ENCODE peak calls at places on chromosomes 2 and 18, in six cellular contexts. C is right lobe of liver, R is foreskin fibroblast, A is cardiac fibroblast, Q is GM12865, L is endodermal cell. M is an unnamed sample.

GRCh38 chr2:209566250-209566649 is 142.4 kb downstream of the MAP2 start:
- DNase-seq in Q (no peak), A (no peak), R (no peak), C (no peak), L (no peak), M (no peak)

GRCh38 chr2:86142737-86143257 is 36.8 kb downstream of the PTCD3 start:
- DNase-seq in Q (no peak), A (no peak), C (no peak), L (no peak), R (no peak), M (no peak)

GRCh38 chr18:6661692-6662415 is 67.7 kb upstream of the ARHGAP28 start:
- DNase-seq in Q (no peak), L (no peak), C (no peak), A (no peak), R (no peak), M (peak)

GRCh38 chr2:146388757-146389156 is 1456.1 kb upstream of the ACVR2A start:
- DNase-seq in C (no peak), L (no peak), Q (no peak), R (no peak), A (peak), M (no peak)

GRCh38 chr2:144515694-144516416 is 4.1 kb downstream of the ZEB2 start:
- DNase-seq in A (peak), L (peak), C (peak), Q (no peak), R (no peak), M (no peak)

GRCh38 chr2:191625016-191625415 is 52.9 kb upstream of the NABP1 start:
- DNase-seq in Q (peak), A (peak), L (no peak), R (no peak), C (no peak), M (no peak)

GRCh38 chr2:24830351-24830750 is 37.1 kb downstream of the CENPO start:
- DNase-seq in C (no peak), R (peak), A (peak), L (no peak), Q (no peak), M (no peak)

GRCh38 chr2:3494984-3495666 is 24.2 kb downstream of the ADI1 start:
- DNase-seq in C (no peak), A (no peak), R (no peak), L (no peak), Q (no peak), M (no peak)

GRCh38 chr2:16553222-16553621 is 112.4 kb downstream of the CYRIA start:
- DNase-seq in L (peak), Q (peak), R (no peak), C (no peak), A (peak), M (no peak)

GRCh38 chr2:188151670-188152069 is 140.0 kb upstream of the GULP1 start:
- DNase-seq in Q (no peak), A (no peak), C (no peak), R (no peak), L (no peak), M (no peak)
- TF ChIP-seq CTCF in Q (no peak), A (no peak), C (no peak), R (no peak), L (no peak), M (no peak)

GRCh38 chr2:66430195-66430905 is 4.6 kb upstream of the MEIS1 start:
- DNase-seq in A (no peak), C (no peak), Q (no peak), L (peak), R (no peak), M (no peak)

GRCh38 chr2:66423391-66423790 is 11.5 kb upstream of the MEIS1 start:
- DNase-seq in Q (no peak), A (no peak), C (no peak), R (no peak), L (no peak), M (no peak)

GRCh38 chr2:66428986-66429612 is 5.8 kb upstream of the MEIS1 start:
- DNase-seq in A (peak), C (no peak), Q (peak), R (peak), L (peak), M (no peak)

GRCh38 chr2:66427219-66427768 is 7.6 kb upstream of the MEIS1 start:
- DNase-seq in C (no peak), R (no peak), Q (no peak), L (no peak), A (no peak), M (no peak)

GRCh38 chr2:66426250-66427064 is 8.5 kb upstream of the MEIS1 start:
- DNase-seq in R (no peak), L (peak), Q (no peak), A (no peak), C (peak), M (no peak)
- H3K4me3 ChIP-seq in R (peak), L (peak), Q (no peak), A (peak), C (no peak), M (peak)

DNA sequence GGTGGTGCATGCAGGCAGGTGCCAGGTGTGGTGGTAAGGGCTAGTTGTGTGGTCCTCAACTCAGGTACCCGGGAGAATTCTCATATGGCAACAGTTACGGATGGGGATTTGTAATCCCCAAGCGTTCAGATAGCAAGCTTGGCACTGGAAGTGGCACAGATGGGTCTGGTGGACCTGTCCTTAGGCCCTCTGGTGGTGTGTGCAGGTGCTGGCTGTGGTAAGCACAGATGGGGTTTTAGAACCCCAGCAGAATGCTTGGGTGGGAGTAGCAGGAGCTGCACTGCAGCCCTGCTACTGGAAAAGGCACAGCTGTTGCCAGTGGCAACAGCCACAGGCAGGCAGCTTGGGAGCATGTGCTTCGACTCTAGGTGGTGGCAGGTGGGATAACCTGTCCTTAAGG is 948.2 kb upstream of the FAM98A start:
- DNase-seq in A (no peak), Q (no peak), L (peak), R (no peak), C (no peak), M (no peak)
- TF ChIP-seq CTCF in A (no peak), Q (no peak), L (peak), R (no peak), C (no peak), M (no peak)

GRCh38 chr18:36692909-36693308 is 135.9 kb downstream of the TPGS2 start:
- DNase-seq in L (no peak), R (peak), A (no peak), Q (no peak), C (no peak), M (no peak)
- H3K4me3 ChIP-seq in L (no peak), R (peak), A (no peak), Q (no peak), C (no peak), M (peak)

DNA sequence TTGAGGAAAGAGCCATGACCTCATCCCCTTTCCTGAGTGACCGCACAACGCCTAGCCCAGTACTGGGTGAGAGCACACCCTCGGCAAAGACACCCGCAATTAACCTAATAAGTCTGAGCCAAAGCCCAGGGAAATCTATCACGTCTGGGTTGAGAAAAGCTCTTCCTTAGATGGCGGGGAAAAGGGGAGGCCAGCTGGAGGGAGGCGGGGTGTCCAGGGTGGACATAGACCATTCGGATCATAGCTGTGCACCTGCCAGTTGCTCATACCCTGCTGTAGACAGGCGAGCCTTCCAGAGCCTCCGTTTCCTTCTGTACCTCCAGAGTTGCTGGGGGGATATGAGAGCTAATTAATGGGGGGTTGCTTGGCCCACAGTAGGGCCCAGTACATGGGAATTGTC is 93.8 kb upstream of the MCFD2 start:
- DNase-seq in A (no peak), Q (no peak), C (no peak), R (no peak), L (no peak), M (no peak)
- TF ChIP-seq CTCF in A (no peak), Q (no peak), C (no peak), R (no peak), L (no peak), M (no peak)

DNA sequence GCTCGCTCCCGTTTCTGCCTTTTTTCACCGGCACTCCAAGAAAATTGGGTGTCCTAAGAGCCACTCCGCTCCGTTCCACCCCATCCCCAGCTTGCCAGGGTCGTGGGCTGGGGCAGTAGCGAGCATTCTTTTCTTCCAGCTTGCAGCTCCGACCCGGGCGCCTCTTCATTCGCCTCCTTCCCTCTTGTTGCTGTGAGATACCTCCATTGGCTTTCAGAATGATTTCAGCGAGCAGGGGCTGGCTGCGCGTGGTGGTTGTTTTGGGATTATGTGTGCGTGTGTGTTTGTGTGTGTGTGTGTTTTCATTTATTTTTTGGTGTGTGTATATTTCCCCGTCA is 1.2 kb downstream of the HOXD3 start:
- DNase-seq in A (no peak), C (no peak), R (no peak), L (peak), Q (no peak), M (no peak)
- H3K4me3 ChIP-seq in A (no peak), C (no peak), R (no peak), L (peak), Q (no peak), M (no peak)

DNA sequence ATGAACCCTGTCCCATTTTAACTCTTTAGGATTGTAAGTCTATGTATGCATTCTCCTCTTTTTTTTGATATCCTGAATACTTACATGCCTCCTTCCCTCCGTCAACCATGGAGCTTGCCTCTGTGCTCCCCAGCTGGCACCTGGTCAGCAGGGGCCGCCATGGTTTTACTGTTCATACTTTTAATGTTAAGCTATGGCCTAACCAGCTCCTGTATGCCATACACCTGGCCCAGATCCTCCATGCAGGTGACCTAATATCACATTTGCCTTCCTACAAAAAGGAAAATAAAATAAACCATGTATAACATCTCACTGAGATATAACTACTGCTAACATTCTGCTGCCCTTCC is 283.1 kb upstream of the TRIB2 start:
- DNase-seq in Q (peak), C (no peak), A (no peak), L (no peak), R (no peak), M (no peak)
- TF ChIP-seq CTCF in Q (no peak), C (no peak), A (no peak), L (peak), R (no peak), M (no peak)

GRCh38 chr2:222290691-222291484 is 7.9 kb downstream of the PAX3 start:
- DNase-seq in C (no peak), L (peak), Q (no peak), A (no peak), R (peak), M (no peak)
- H3K4me3 ChIP-seq in C (no peak), L (peak), Q (no peak), A (no peak), R (peak), M (peak)

DNA sequence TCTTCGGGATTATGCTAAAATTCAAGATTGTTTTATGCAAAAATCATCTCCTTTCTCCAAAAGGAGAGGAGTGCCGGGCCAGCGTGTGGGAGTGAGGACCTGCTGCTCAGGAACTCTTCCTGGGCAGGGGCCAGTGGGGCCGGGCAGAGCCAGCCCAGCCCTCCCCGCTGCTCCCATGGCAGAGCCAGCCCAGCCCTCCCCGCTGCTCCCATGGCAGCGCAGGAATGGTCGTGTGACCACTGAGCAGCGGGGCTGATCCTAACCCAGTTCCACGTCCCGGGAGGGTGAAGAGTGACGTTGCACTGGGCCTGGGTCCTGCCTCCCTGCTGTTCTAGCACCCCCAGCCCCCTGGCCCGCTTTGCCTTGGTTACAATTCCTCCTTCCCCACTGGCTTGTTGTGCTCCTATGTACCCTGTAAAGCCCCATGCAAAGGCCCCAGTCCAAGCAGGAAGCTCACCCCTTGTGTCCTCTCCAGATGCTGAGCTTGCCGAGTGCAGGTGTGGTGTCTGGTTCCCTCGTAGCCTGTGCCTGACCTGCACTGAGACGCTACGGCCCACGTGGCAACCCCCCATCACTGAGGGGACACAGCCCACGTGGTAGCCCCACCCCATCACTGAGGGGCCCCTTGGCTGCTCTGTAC is 11.4 kb upstream of the NEU4 start:
- DNase-seq in A (no peak), L (no peak), R (no peak), Q (no peak), C (no peak), M (no peak)
- TF ChIP-seq CTCF in A (no peak), L (no peak), R (no peak), Q (no peak), C (no peak), M (no peak)

GRCh38 chr2:92072461-92073035 is 2798.7 kb upstream of the TEKT4 start:
- DNase-seq in Q (no peak), L (no peak), A (no peak), R (no peak), C (peak), M (no peak)
- H3K4me3 ChIP-seq in Q (no peak), L (no peak), A (no peak), R (no peak), C (no peak), M (no peak)